ENCODE peak calls at places on chromosomes 3 and 15, in eight cellular contexts. P, I, L, W, M, B, T and R are unnamed samples.

GRCh38 chr15:39583586-39584265 is 2.8 kb downstream of the THBS1 start:
- DNase-seq in P (no peak), I (peak; percentile 49), L (no peak), W (peak; percentile 23), M (peak; percentile 83), B (peak; percentile 23), T (no peak), R (peak; percentile 73)

GRCh38 chr3:49903451-49904424 is at the start of gene MST1R:
- DNase-seq in P (no peak), I (peak; percentile 96), L (no peak), W (peak; percentile 83), M (peak; percentile 74), B (no peak), T (peak; percentile 56), R (no peak)

GRCh38 chr3:107999215-107999775 is 91.5 kb downstream of the CD47 start:
- DNase-seq in P (no peak), I (no peak), L (no peak), W (no peak), M (peak; percentile 60), B (no peak), T (no peak), R (no peak)

GRCh38 chr3:170699158-170700053 is 113.5 kb upstream of the SLC7A14 start:
- DNase-seq in P (no peak), I (no peak), L (no peak), W (no peak), M (no peak), B (no peak), T (no peak), R (no peak)

GRCh38 chr3:44862221-44862637 is 517 bp downstream of the TMEM42 start:
- DNase-seq in P (peak; percentile 23), I (no peak), L (peak; percentile 1), W (no peak), M (no peak), B (peak; percentile 58), T (peak; percentile 8), R (peak; percentile 19)

GRCh38 chr3:157913751-157914150 is 192.5 kb downstream of the SHOX2 start:
- DNase-seq in P (no peak), I (no peak), L (no peak), W (no peak), M (peak; percentile 15), B (no peak), T (no peak), R (peak; percentile 15)

GRCh38 chr3:113594066-113594465 is 61.7 kb downstream of the SIDT1 start:
- DNase-seq in P (no peak), I (no peak), L (peak; percentile 50), W (no peak), M (no peak), B (no peak), T (no peak), R (no peak)

GRCh38 chr15:98855067-98855814 is 152.4 kb downstream of the PGPEP1L start:
- DNase-seq in P (no peak), I (no peak), L (no peak), W (no peak), M (no peak), B (no peak), T (no peak), R (no peak)

GRCh38 chr3:83076041-83076440 is 1314.6 kb upstream of the GBE1 start:
- DNase-seq in P (no peak), I (no peak), L (no peak), W (no peak), M (no peak), B (no peak), T (no peak), R (no peak)

GRCh38 chr3:132569153-132569552 is 27.9 kb upstream of the ACKR4 start:
- DNase-seq in P (no peak), I (no peak), L (no peak), W (no peak), M (peak; percentile 75), B (no peak), T (no peak), R (no peak)

GRCh38 chr3:24377218-24377993 is 117.2 kb downstream of the THRB start:
- DNase-seq in P (no peak), I (no peak), L (no peak), W (no peak), M (peak; percentile 27), B (peak; percentile 4), T (no peak), R (no peak)

GRCh38 chr3:192929755-192930491 is 12.3 kb upstream of the MB21D2 start:
- DNase-seq in P (no peak), I (no peak), L (no peak), W (no peak), M (no peak), B (peak; percentile 10), T (no peak), R (no peak)

GRCh38 chr15:27422997-27423396 is 452.0 kb downstream of the GABRG3 start:
- DNase-seq in P (no peak), I (no peak), L (no peak), W (no peak), M (no peak), B (no peak), T (no peak), R (no peak)

GRCh38 chr3:196627043-196627442 is 12.5 kb upstream of the NRROS start:
- DNase-seq in P (no peak), I (no peak), L (no peak), W (no peak), M (peak; percentile 15), B (peak; percentile 62), T (no peak), R (no peak)

GRCh38 chr15:69232144-69232543 is 66.6 kb upstream of the PAQR5 start:
- DNase-seq in P (peak; percentile 11), I (no peak), L (no peak), W (no peak), M (peak; percentile 57), B (peak; percentile 4), T (no peak), R (peak; percentile 7)

GRCh38 chr15:94576889-94577533 is 345.6 kb downstream of the MCTP2 start:
- DNase-seq in P (no peak), I (peak; percentile 67), L (peak; percentile 11), W (peak; percentile 17), M (peak; percentile 39), B (peak; percentile 65), T (peak; percentile 12), R (no peak)

GRCh38 chr3:183533410-183534132 is 21.9 kb downstream of the KLHL6 start:
- DNase-seq in P (no peak), I (peak; percentile 49), L (no peak), W (no peak), M (no peak), B (no peak), T (no peak), R (no peak)

GRCh38 chr3:57091874-57092273 is 31.4 kb downstream of the SPATA12 start:
- DNase-seq in P (no peak), I (no peak), L (no peak), W (no peak), M (no peak), B (no peak), T (no peak), R (no peak)

GRCh38 chr15:74730619-74731316 is 5.4 kb upstream of the CYP1A1 start:
- DNase-seq in P (no peak), I (no peak), L (no peak), W (no peak), M (no peak), B (no peak), T (no peak), R (no peak)

GRCh38 chr3:194310060-194310481 is 41.1 kb downstream of the CPN2 start:
- DNase-seq in P (no peak), I (no peak), L (no peak), W (no peak), M (no peak), B (no peak), T (no peak), R (no peak)

GRCh38 chr3:139473155-139473771 is 3.1 kb downstream of the RBP2 start:
- DNase-seq in P (no peak), I (no peak), L (no peak), W (no peak), M (peak; percentile 8), B (peak; percentile 3), T (no peak), R (no peak)